ENCODE peak calls at places on chromosomes 2 and 18, in ten cellular contexts. N is OCI-LY7; F is GM23248; M is CD4-positive, alpha-beta memory T cell; C is cardiac muscle cell; I is CD4-positive, CD25-positive, alpha-beta regulatory T cell; Y is aorta; V is effector memory CD4-positive, alpha-beta T cell; J is CD8-positive, alpha-beta memory T cell; S is CD8-positive, alpha-beta T cell. K is an unnamed sample.

GRCh38 chr2:127969455-127969854 is 58.4 kb downstream of the SAP130 start:
- DNase-seq in N (no peak), F (no peak), M (no peak), C (no peak), I (no peak), Y (no peak), V (no peak), J (no peak), S (no peak), K (no peak)

GRCh38 chr2:85853499-85854165 is 35.2 kb downstream of the ST3GAL5 start:
- DNase-seq in N (peak; percentile 33), F (no peak), M (peak; percentile 74), C (no peak), I (peak; percentile 75), Y (no peak), V (peak; percentile 41), J (peak; percentile 48), S (peak; percentile 29), K (no peak)

GRCh38 chr2:201955702-201956141 is 77.9 kb upstream of the FZD7 start:
- DNase-seq in N (no peak), F (peak; percentile 66), M (no peak), C (no peak), I (no peak), Y (no peak), V (no peak), J (no peak), S (no peak), K (peak; percentile 74)

GRCh38 chr2:209473930-209474419 is 50.1 kb downstream of the MAP2 start:
- DNase-seq in N (no peak), F (peak; percentile 91), M (no peak), C (no peak), I (no peak), Y (no peak), V (no peak), J (no peak), S (no peak), K (no peak)

GRCh38 chr18:77114564-77115391 is 17.8 kb downstream of the MBP start:
- DNase-seq in N (no peak), F (peak; percentile 99), M (no peak), C (no peak), I (no peak), Y (peak; percentile 89), V (no peak), J (peak; percentile 34), S (peak; percentile 55), K (peak; percentile 91)

GRCh38 chr2:156342252-156343095 is 10.0 kb upstream of the NR4A2 start:
- DNase-seq in N (peak; percentile 51), F (peak; percentile 98), M (peak; percentile 93), C (peak; percentile 96), I (peak; percentile 88), Y (peak; percentile 99), V (peak; percentile 88), J (peak; percentile 90), S (peak; percentile 92), K (peak; percentile 99)

GRCh38 chr2:222946700-222947278 is 86.0 kb downstream of the ACSL3 start:
- DNase-seq in N (no peak), F (peak; percentile 22), M (no peak), C (no peak), I (no peak), Y (no peak), V (no peak), J (no peak), S (no peak), K (no peak)

GRCh38 chr18:22473366-22473765 is 55.7 kb upstream of the CTAGE1 start:
- DNase-seq in N (no peak), F (no peak), M (no peak), C (no peak), I (no peak), Y (no peak), V (no peak), J (no peak), S (no peak), K (no peak)

GRCh38 chr18:63962137-63962536 is 7.7 kb upstream of the SERPINB8 start:
- DNase-seq in N (no peak), F (peak; percentile 52), M (no peak), C (no peak), I (no peak), Y (no peak), V (no peak), J (no peak), S (no peak), K (no peak)

GRCh38 chr18:73007195-73007934 is 139.6 kb upstream of the NETO1 start:
- DNase-seq in N (no peak), F (no peak), M (no peak), C (no peak), I (no peak), Y (no peak), V (no peak), J (no peak), S (no peak), K (no peak)

GRCh38 chr2:170157025-170157684 is 20.8 kb upstream of the MYO3B start:
- DNase-seq in N (no peak), F (peak; percentile 31), M (no peak), C (no peak), I (no peak), Y (no peak), V (no peak), J (no peak), S (no peak), K (no peak)

GRCh38 chr2:112885503-112885897 is 25.5 kb upstream of the IL37 start:
- DNase-seq in N (no peak), F (peak; percentile 27), M (no peak), C (no peak), I (no peak), Y (no peak), V (no peak), J (no peak), S (no peak), K (no peak)

GRCh38 chr2:66578067-66578852 is 143.3 kb downstream of the MEIS1 start:
- DNase-seq in N (no peak), F (no peak), M (no peak), C (peak; percentile 53), I (no peak), Y (peak; percentile 75), V (no peak), J (no peak), S (no peak), K (peak; percentile 72)

GRCh38 chr18:59056706-59057492 is 82.8 kb upstream of the SEC11C start:
- DNase-seq in N (peak; percentile 73), F (peak; percentile 77), M (peak; percentile 15), C (peak; percentile 78), I (peak; percentile 56), Y (peak; percentile 91), V (peak; percentile 20), J (peak; percentile 4), S (peak; percentile 53), K (peak; percentile 72)

DNA sequence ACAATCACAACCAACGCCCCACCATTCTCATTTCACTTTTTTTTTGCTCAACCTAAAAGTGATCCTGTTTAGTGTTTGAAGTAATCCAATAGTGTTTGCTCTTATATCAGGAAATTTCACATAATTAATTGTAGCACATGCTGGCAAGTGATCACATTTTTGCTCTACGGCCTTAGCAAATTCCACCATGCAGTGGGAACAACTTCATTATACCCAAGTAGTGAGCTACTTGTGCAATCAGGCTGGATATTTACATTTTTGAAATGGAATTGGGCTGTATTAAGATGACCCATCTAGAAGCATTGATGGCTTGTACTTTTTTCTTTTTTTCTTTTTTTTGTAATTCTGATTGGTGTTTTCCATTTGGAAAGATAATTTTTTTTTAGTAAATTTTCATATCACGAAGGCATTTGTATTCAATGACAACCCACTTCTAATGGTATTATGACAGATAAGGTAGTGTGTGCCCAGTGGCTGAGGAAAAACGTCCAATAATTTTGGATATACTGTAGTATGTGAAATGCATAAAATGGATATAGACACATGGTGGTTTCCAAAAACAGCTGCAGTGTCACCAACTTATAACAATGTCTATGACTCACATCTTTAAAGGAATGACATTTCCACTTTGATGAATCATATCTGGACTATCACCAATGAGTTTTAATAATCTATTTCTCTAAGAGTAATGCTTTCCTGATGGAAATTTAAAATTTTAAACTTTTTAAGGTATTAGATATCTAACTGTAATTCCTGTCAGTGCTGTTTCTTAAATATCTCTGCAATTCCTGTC is 130.6 kb downstream of the COL6A3 start:
- DNase-seq in N (no peak), F (peak; percentile 87), M (no peak), C (no peak), I (no peak), Y (no peak), V (no peak), J (no peak), S (no peak), K (no peak)
- H3K27ac ChIP-seq in N (no peak overlapping the region), F (peak overlapping the region; percentile 98), M (no peak overlapping the region), C (no peak overlapping the region), I (no peak overlapping the region), Y (no peak overlapping the region), V (no peak overlapping the region), J (no peak overlapping the region), S (no peak overlapping the region), K (peak overlapping the region; percentile 86)

GRCh38 chr2:132009874-132010521 is 151.8 kb downstream of the ANKRD30BL start:
- DNase-seq in N (no peak), F (peak; percentile 34), M (no peak), C (peak; percentile 1), I (no peak), Y (no peak), V (no peak), J (no peak), S (no peak), K (no peak)
- H3K4me3 ChIP-seq in N (no peak overlapping the region), F (peak overlapping the region; percentile 64), M (no peak overlapping the region), C (peak overlapping the region; percentile 37), I (no peak overlapping the region), Y (no peak overlapping the region), V (no peak overlapping the region), J (no peak overlapping the region), S (no peak overlapping the region), K (peak overlapping the region; percentile 47)

DNA sequence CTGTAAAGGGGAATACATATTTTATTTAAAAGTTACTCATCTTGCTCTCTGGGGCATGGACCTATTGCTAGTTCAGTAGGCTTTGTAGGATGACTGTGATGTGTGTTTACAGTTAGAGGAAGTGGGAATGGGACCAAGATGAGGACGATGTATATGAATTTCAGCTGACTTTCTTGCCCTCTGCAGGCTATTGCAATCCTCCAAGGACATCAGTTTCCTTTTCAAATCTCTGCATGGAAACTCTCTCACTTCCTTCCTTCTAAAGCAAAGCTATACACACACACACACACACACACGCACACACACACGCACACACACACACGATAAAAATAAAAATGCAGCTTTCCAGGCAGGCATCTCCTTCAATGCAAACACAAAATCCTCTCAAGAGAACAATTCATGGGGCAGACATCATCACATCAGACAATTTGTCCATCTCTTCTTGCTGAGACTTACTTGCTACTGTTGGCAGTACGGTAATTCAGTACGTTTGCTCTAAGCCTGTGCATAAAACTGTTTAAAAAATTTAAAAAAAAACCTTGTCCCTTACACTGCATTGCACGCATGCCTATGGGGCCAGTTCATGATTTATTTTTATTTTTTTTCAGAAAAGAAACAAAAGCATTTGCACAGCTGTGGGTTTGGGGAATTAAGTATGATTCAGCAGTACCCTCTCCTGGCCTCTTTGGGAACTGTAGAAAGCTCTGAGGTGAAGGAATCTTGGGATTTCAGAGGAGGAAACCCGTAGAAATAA is 27.2 kb upstream of the ICOS start:
- DNase-seq in N (peak; percentile 42), F (peak; percentile 87), M (peak; percentile 50), C (peak; percentile 47), I (peak; percentile 64), Y (no peak), V (no peak), J (no peak), S (no peak), K (no peak)
- H3K27ac ChIP-seq in N (no peak overlapping the region), F (peak overlapping the region; percentile 41), M (no peak overlapping the region), C (no peak overlapping the region), I (no peak overlapping the region), Y (no peak overlapping the region), V (no peak overlapping the region), J (no peak overlapping the region), S (no peak overlapping the region), K (peak overlapping the region; percentile 27)

DNA sequence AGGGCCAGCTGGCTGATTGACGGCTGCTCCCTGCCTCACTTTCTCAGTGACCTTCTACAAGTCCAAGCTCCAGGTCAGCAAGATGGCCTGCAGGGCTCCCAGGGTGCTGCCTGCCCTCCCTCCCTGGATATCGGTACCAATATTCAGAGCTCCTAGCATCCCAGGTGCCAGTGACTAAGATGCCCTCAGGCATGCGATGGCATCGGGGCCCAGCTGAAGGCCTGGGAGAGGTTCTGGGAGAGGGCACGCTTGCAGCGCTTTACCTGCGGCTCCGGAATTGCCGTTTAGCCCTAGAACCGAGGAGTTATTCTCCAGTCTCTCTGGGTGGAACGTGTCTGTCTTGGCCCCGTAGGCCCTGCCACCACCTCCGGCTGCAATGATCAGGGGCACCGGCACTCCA is 116.8 kb downstream of the CLIP4 start:
- DNase-seq in N (no peak), F (no peak), M (no peak), C (no peak), I (no peak), Y (no peak), V (no peak), J (no peak), S (no peak), K (no peak)
- H3K4me3 ChIP-seq in N (no peak overlapping the region), F (no peak overlapping the region), M (no peak overlapping the region), C (no peak overlapping the region), I (no peak overlapping the region), Y (no peak overlapping the region), V (no peak overlapping the region), J (no peak overlapping the region), S (no peak overlapping the region), K (no peak overlapping the region)

K was measured in sigmoid colon.